ENCODE peak calls at places on chromosomes 3 and 15, in ten cellular contexts. A is lower lobe of right lung, X is spleen, I is GM23248, C is cardiac muscle cell, O is stomach, V is mammary epithelial cell, J is HCT116, W is OCI-LY7, T is heart right ventricle. U is an unnamed sample. For H3K36me3 and H3K9me3, the result is how much of the 10 kb centered on the place peaks cover.

GRCh38 chr3:189192725-189193124 is 21.0 kb downstream of the TPRG1 start:
- DNase-seq in C (no peak), V (no peak), T (no peak), W (no peak), I (no peak), J (no peak), A (no peak), O (no peak), X (no peak), U (no peak)

GRCh38 chr3:133866141-133866540 is 29.5 kb downstream of the RAB6B start:
- DNase-seq in C (no peak), X (no peak), I (no peak), V (no peak), W (no peak), J (no peak), O (no peak), T (no peak), A (no peak), U (no peak)

GRCh38 chr3:115693868-115694267 is 70.6 kb downstream of the GAP43 start:
- DNase-seq in O (no peak), A (no peak), C (peak), I (no peak), V (no peak), T (no peak), W (no peak), X (no peak), J (no peak), U (no peak)

GRCh38 chr15:101020945-101021344 is 101.8 kb downstream of the LRRK1 start:
- DNase-seq in C (no peak), X (peak), V (no peak), I (no peak), O (peak), J (no peak), W (no peak), A (no peak), T (peak), U (peak)

GRCh38 chr3:113274425-113274824 is 63.1 kb downstream of the BOC start:
- DNase-seq in O (no peak), T (no peak), I (no peak), X (no peak), A (no peak), J (no peak), W (no peak), C (no peak), V (no peak), U (no peak)

GRCh38 chr15:80152896-80153876 is at the start of gene FAH:
- DNase-seq in V (peak), J (no peak), T (peak), C (peak), W (peak), I (peak), A (no peak), O (no peak), X (peak), U (peak)

GRCh38 chr3:179811321-179812095 is 158.7 kb downstream of the USP13 start:
- DNase-seq in X (no peak), T (peak), J (peak), I (peak), O (peak), C (peak), A (no peak), W (peak), V (peak), U (peak)

GRCh38 chr3:129793356-129793755 is 100.2 kb downstream of the TMCC1 start:
- DNase-seq in J (no peak), C (no peak), T (no peak), V (peak), I (peak), W (no peak), A (no peak), O (no peak), X (no peak), U (no peak)

GRCh38 chr3:107594870-107595269 is 72.1 kb downstream of the BBX start:
- DNase-seq in X (no peak), I (no peak), O (no peak), J (no peak), V (no peak), T (no peak), C (no peak), W (no peak), A (no peak), U (no peak)

GRCh38 chr3:187406927-187407326 is 38.7 kb downstream of the RTP4 start:
- DNase-seq in V (peak), X (no peak), I (peak), A (no peak), T (peak), W (no peak), J (no peak), C (no peak), O (no peak), U (no peak)

GRCh38 chr15:37107071-37107753 is 6.9 kb upstream of the MEIS2 start:
- DNase-seq in I (no peak), X (no peak), A (no peak), O (no peak), T (no peak), V (no peak), J (no peak), C (no peak), W (no peak), U (no peak)

GRCh38 chr3:58824285-58824684 is 157.7 kb upstream of the FAM3D start:
- DNase-seq in O (peak), T (peak), X (no peak), J (peak), V (peak), I (peak), C (peak), A (no peak), W (peak), U (peak)

GRCh38 chr15:39462691-39463090 is 118.2 kb upstream of the THBS1 start:
- DNase-seq in J (no peak), T (no peak), W (no peak), C (no peak), O (no peak), X (no peak), I (peak), A (no peak), V (peak), U (no peak)

GRCh38 chr15:72037321-72037720 is 80.6 kb downstream of the MYO9A start:
- DNase-seq in O (no peak), A (no peak), J (peak), X (no peak), W (no peak), V (peak), I (no peak), T (no peak), C (no peak), U (no peak)

GRCh38 chr3:127226946-127227842 is 34.3 kb downstream of the PRR23E start:
- DNase-seq in V (peak), J (peak), I (peak), W (no peak), C (no peak), T (no peak), A (no peak), X (no peak), O (no peak), U (no peak)

GRCh38 chr3:43248194-43248593 is 38.1 kb upstream of the SNRK start:
- DNase-seq in I (peak), C (no peak), T (no peak), V (no peak), X (no peak), A (no peak), J (no peak), W (no peak), O (no peak), U (no peak)

GRCh38 chr3:13812039-13812438 is 67.8 kb downstream of the WNT7A start:
- DNase-seq in W (no peak), J (no peak), X (peak), O (no peak), I (no peak), C (no peak), A (no peak), V (no peak), T (no peak), U (no peak)

GRCh38 chr3:146640955-146641867 is 36.1 kb upstream of the PLSCR5 start:
- DNase-seq in J (peak), I (peak), X (no peak), A (no peak), C (peak), V (peak), T (no peak), O (no peak), W (peak), U (peak)

GRCh38 chr3:134803051-134803505 is 8.0 kb downstream of the EPHB1 start:
- DNase-seq in J (no peak), A (no peak), C (no peak), X (no peak), I (no peak), V (no peak), W (no peak), T (no peak), O (no peak), U (no peak)

GRCh38 chr15:75065851-75066509 is 42.6 kb downstream of the PPCDC start:
- DNase-seq in T (no peak), X (no peak), W (no peak), O (no peak), J (no peak), A (no peak), V (no peak), C (no peak), I (no peak), U (no peak)

GRCh38 chr3:135887220-135887619 is 78.3 kb upstream of the PPP2R3A start:
- DNase-seq in O (no peak), W (no peak), X (no peak), J (peak), A (no peak), I (peak), T (no peak), V (peak), C (no peak), U (no peak)

GRCh38 chr15:96331141-96331941 is 841 bp downstream of the NR2F2 start:
- DNase-seq in X (no peak), T (no peak), O (no peak), A (peak), J (no peak), V (no peak), C (no peak), I (peak), W (no peak), U (no peak)

GRCh38 chr3:130463221-130463620 is 53.8 kb upstream of the COL6A6 start:
- DNase-seq in J (no peak), O (no peak), C (no peak), X (no peak), V (no peak), W (no peak), T (no peak), A (no peak), I (no peak), U (no peak)

GRCh38 chr3:125043599-125044151 is 12.1 kb downstream of the HEG1 start:
- DNase-seq in X (no peak), W (no peak), T (peak), I (peak), A (no peak), J (no peak), C (peak), V (no peak), O (peak), U (no peak)

GRCh38 chr3:183912895-183913579 is 28.4 kb upstream of the PARL start:
- DNase-seq in X (no peak), W (no peak), I (no peak), V (no peak), T (no peak), C (no peak), J (no peak), A (no peak), O (peak), U (no peak)

GRCh38 chr3:52527732-52528595 is 5.7 kb downstream of the NT5DC2 start:
- DNase-seq in J (no peak), O (no peak), A (no peak), X (peak), T (no peak), C (no peak), V (no peak), I (no peak), W (no peak), U (no peak)

GRCh38 chr3:535566-536416 is 339.2 kb downstream of the CHL1 start:
- DNase-seq in O (no peak), W (no peak), T (no peak), V (peak), J (no peak), C (peak), X (peak), I (peak), A (peak), U (no peak)

GRCh38 chr3:150823277-150823676 is 60.3 kb upstream of the SIAH2 start:
- DNase-seq in J (no peak), X (no peak), O (no peak), C (no peak), A (no peak), I (no peak), W (no peak), T (no peak), V (no peak), U (no peak)

GRCh38 chr3:71062037-71062919 is 521.2 kb downstream of the FOXP1 start:
- DNase-seq in J (no peak), V (no peak), A (no peak), C (no peak), T (no peak), O (no peak), W (no peak), X (no peak), I (peak), U (peak)

GRCh38 chr3:189824629-189825312 is 193.6 kb downstream of the TP63 start:
- DNase-seq in W (no peak), T (no peak), O (no peak), X (no peak), I (peak), J (no peak), C (no peak), V (peak), A (no peak), U (peak)

GRCh38 chr3:4350789-4351163 is 47.6 kb downstream of the SETMAR start:
- DNase-seq in A (no peak), O (no peak), C (peak), V (peak), X (no peak), J (peak), I (peak), W (peak), T (peak), U (peak)

GRCh38 chr15:52294881-52295420 is 653 bp downstream of the MYO5C start:
- DNase-seq in T (no peak), I (peak), C (peak), V (no peak), J (no peak), O (no peak), W (no peak), A (no peak), X (peak), U (no peak)

GRCh38 chr15:36284911-36285310 is 294.5 kb upstream of the CDIN1 start:
- DNase-seq in W (no peak), I (no peak), X (no peak), C (no peak), A (no peak), O (no peak), V (no peak), J (no peak), T (no peak), U (no peak)

GRCh38 chr3:71673486-71673885 is 51.7 kb downstream of the EIF4E3 start:
- DNase-seq in J (no peak), O (no peak), C (no peak), W (no peak), I (peak), T (no peak), X (no peak), A (no peak), V (no peak), U (no peak)

GRCh38 chr3:160343132-160343531 is 55.9 kb downstream of the IFT80 start:
- DNase-seq in I (peak), V (peak), C (peak), A (no peak), J (no peak), O (no peak), X (no peak), W (peak), T (no peak), U (no peak)

GRCh38 chr3:168047190-168047795 is 48.4 kb downstream of the GOLIM4 start:
- DNase-seq in W (peak), V (peak), X (no peak), T (no peak), J (peak), I (peak), O (no peak), A (no peak), C (peak), U (peak)

GRCh38 chr15:55834331-55834730 is 91.4 kb upstream of the PRTG start:
- DNase-seq in V (no peak), O (no peak), J (no peak), A (no peak), I (no peak), W (no peak), C (no peak), X (no peak), T (no peak), U (no peak)

DNA sequence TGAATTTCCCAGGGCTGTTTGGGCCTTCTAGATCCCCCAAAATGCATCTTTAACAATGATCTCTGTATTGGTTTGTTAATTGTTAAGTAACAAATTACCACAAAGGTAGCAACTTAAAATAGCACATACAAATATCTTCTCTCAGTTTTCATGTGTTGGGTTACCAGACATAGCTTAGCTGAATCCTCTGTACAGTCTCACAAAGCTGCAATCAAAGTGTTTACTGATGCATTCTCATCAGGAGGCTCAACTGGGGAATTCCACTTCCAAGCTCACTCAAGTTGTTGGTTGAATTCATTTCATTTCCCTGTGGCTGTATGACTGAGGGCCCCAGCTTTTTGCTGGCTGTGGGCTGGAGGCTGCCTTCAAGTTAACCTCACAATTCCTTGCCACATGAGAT is 297.6 kb downstream of the RPLP1 start:
- DNase-seq in V (no peak), I (no peak), C (no peak), T (no peak), O (no peak), J (no peak), X (no peak), W (no peak), A (no peak), U (no peak)
- H3K4me3 ChIP-seq in V (no peak), I (no peak), C (no peak), T (no peak), O (no peak), J (no peak), X (no peak), W (no peak), A (no peak), U (no peak)

DNA sequence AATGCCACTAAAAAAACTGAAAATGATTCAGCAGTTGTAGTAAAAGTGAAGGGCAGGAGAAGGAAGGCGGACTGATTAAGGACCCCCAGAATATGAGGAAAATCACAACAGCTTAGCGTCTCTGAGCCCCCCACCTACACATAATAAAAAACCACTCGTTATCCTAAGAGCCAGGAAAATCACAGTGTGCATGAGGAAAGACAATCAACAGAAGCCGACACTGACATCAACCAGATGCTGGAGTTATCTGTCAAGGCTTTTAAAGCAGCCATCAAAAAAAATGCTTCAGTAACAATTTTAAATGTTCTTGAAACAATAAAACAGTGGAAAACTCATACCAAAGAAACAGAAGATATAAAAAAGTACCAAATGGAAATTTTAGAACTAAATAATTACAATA is 9.7 kb upstream of the CXCR6 start:
- DNase-seq in O (no peak), I (no peak), A (no peak), X (no peak), W (no peak), C (peak), T (no peak), J (no peak), V (no peak), U (no peak)
- H3K36me3 ChIP-seq in O (half or more), I (under half), A (half or more), X (under half), W (half or more), C (under half), T (half or more), J (under half), V (under half), U (under half)

GRCh38 chr15:25245801-25246622 is 192.8 kb downstream of the UBE3A start:
- DNase-seq in O (no peak), V (no peak), J (no peak), X (peak), A (peak), W (no peak), T (peak), C (no peak), I (no peak), U (no peak)
- H3K9me3 ChIP-seq in O (under half), V (half or more), J (under half), X (half or more), A (under half), W (under half), T (under half), C (under half), I (under half), U (under half)

DNA sequence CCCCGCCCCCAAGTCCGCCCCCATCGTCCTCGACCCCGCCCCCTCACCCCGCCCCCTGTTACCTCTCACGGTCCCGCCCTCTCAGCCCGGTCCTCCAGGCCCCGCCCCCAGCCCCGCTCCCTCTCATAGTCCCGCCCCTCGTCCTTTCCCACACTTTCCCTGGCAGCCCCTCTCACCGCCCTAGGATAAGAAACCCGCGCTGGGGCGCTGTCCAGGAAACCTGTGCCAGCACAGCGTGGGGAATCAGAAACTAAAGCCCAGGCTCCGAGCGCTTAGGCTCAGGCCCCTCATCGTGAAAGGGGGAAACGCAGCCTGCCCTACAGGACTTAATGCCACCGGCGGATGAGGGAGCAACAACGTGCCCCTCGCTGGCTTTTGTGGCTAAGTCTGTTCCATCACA is 20.9 kb downstream of the TRPM1 start:
- DNase-seq in X (no peak), A (peak), W (peak), I (peak), C (peak), O (peak), V (no peak), T (peak), J (peak), U (no peak)
- H3K4me3 ChIP-seq in X (peak), A (peak), W (no peak), I (no peak), C (no peak), O (peak), V (no peak), T (peak), J (no peak), U (no peak)

DNA sequence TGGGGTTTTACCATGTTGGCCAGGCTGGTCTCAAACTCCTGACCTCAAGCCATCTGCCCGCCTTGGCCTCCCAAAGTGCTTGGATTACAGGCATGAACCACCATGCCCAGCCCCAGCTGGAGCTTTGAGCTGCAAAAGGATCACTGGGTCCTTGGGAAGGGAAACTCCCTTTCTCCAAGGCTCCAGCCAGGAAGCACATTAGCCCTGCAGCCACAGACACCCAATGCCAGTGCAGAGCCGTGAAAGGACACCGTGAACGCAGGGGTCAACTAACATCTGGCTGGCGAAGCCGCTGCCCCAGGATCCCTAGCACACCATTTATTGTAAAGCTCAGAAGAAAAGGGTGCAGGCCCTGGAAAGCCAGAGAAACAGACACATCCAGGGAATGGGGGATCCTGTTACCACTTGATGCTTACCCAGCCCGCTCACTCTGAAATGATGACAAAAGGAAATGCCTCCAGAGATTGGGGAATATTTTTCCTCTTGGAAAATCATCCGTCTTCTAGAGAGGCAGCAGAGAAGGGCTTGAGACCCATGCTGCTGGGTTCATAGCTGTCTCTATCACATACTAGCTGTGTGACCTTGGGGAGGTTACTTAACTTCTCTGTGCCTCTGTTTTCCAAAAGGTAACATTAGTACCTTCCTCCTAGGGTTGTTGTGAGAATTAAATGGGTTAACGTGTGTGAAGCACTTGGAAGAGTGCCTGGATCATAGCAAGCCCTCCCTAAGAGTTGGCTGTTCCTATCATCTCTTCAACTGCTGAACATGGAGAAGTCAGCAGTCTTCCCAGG is 40.8 kb downstream of the LMCD1 start:
- DNase-seq in C (no peak), A (no peak), T (no peak), J (no peak), X (no peak), O (no peak), W (no peak), V (no peak), I (no peak), U (no peak)
- H3K36me3 ChIP-seq in C (under half), A (half or more), T (half or more), J (under half), X (under half), O (under half), W (under half), V (under half), I (half or more), U (under half)

U was measured in SJSA1.